ENCODE peak calls at places on chromosomes 16 and 17, in four cellular contexts. One of them, this sample, is unnamed. For H3K9me3, the result is how much of the 10 kb centered on the place peaks cover.

GRCh38 chr16:72198021-72198420 is 26.1 kb upstream of the PMFBP1 start:
- DNase-seq in A549: no peak
- DNase-seq in ascending aorta: no peak
- DNase-seq in adrenal gland: peak
- DNase-seq in this sample: no peak

GRCh38 chr16:85924675-85925074 is 25.7 kb downstream of the IRF8 start:
- DNase-seq in A549: no peak
- DNase-seq in ascending aorta: no peak
- DNase-seq in adrenal gland: no peak
- DNase-seq in this sample: no peak

GRCh38 chr16:81830845-81831600 is 51.9 kb downstream of the PLCG2 start:
- DNase-seq in A549: no peak
- DNase-seq in ascending aorta: no peak
- DNase-seq in adrenal gland: no peak
- DNase-seq in this sample: no peak

GRCh38 chr17:43579570-43580140 is 33.5 kb upstream of the ETV4 start:
- DNase-seq in A549: peak
- DNase-seq in ascending aorta: no peak
- DNase-seq in adrenal gland: no peak
- DNase-seq in this sample: no peak

GRCh38 chr17:65039349-65039988 is 17.1 kb downstream of the GNA13 start:
- DNase-seq in A549: no peak
- DNase-seq in ascending aorta: no peak
- DNase-seq in adrenal gland: no peak
- DNase-seq in this sample: peak

GRCh38 chr16:65908568-65908967 is 457.9 kb upstream of the CDH5 start:
- DNase-seq in A549: no peak
- DNase-seq in ascending aorta: no peak
- DNase-seq in adrenal gland: no peak
- DNase-seq in this sample: no peak

GRCh38 chr17:32774286-32775084 is 102.4 kb downstream of the MYO1D start:
- DNase-seq in A549: no peak
- DNase-seq in ascending aorta: no peak
- DNase-seq in adrenal gland: no peak
- DNase-seq in this sample: no peak

GRCh38 chr17:38563362-38564253 is 42.1 kb downstream of the SRCIN1 start:
- DNase-seq in A549: no peak
- DNase-seq in ascending aorta: no peak
- DNase-seq in adrenal gland: no peak
- DNase-seq in this sample: no peak

GRCh38 chr17:68613739-68614298 is 12.7 kb upstream of the FAM20A start:
- DNase-seq in A549: peak
- DNase-seq in ascending aorta: no peak
- DNase-seq in adrenal gland: peak
- DNase-seq in this sample: no peak

GRCh38 chr17:17072546-17072945 is 30.3 kb downstream of the MPRIP start:
- DNase-seq in A549: no peak
- DNase-seq in ascending aorta: no peak
- DNase-seq in adrenal gland: no peak
- DNase-seq in this sample: no peak

GRCh38 chr17:73508057-73508930 is 136.0 kb downstream of the SDK2 start:
- DNase-seq in A549: no peak
- DNase-seq in ascending aorta: no peak
- DNase-seq in adrenal gland: no peak
- DNase-seq in this sample: no peak

GRCh38 chr16:49415083-49415482 is 41.5 kb downstream of the C16orf78 start:
- DNase-seq in A549: no peak
- DNase-seq in ascending aorta: no peak
- DNase-seq in adrenal gland: no peak
- DNase-seq in this sample: no peak

GRCh38 chr17:16491703-16492612 is at the start of gene LRRC75A:
- DNase-seq in A549: no peak
- DNase-seq in ascending aorta: no peak
- DNase-seq in adrenal gland: peak
- DNase-seq in this sample: peak

GRCh38 chr17:52419256-52419655 is 260.7 kb upstream of the CA10 start:
- DNase-seq in A549: peak
- DNase-seq in ascending aorta: no peak
- DNase-seq in adrenal gland: peak
- DNase-seq in this sample: no peak

GRCh38 chr17:77371117-77371887 is 230.5 kb downstream of the SEC14L1 start:
- DNase-seq in A549: no peak
- DNase-seq in ascending aorta: no peak
- DNase-seq in adrenal gland: no peak
- DNase-seq in this sample: no peak

GRCh38 chr17:39098474-39099090 is 52.9 kb downstream of the PLXDC1 start:
- DNase-seq in A549: no peak
- DNase-seq in ascending aorta: no peak
- DNase-seq in adrenal gland: no peak
- DNase-seq in this sample: no peak

GRCh38 chr17:17467021-17467420 is 9.8 kb upstream of the MED9 start:
- DNase-seq in A549: no peak
- DNase-seq in ascending aorta: no peak
- DNase-seq in adrenal gland: no peak
- DNase-seq in this sample: no peak

GRCh38 chr16:49934557-49935260 is 78.8 kb upstream of the ZNF423 start:
- DNase-seq in A549: no peak
- DNase-seq in ascending aorta: no peak
- DNase-seq in adrenal gland: no peak
- DNase-seq in this sample: no peak

GRCh38 chr16:79415983-79416641 is 184.4 kb downstream of the MAF start:
- DNase-seq in A549: no peak
- DNase-seq in ascending aorta: no peak
- DNase-seq in adrenal gland: no peak
- DNase-seq in this sample: no peak

GRCh38 chr17:77687921-77688320 is 270.6 kb upstream of the TNRC6C start:
- DNase-seq in A549: no peak
- DNase-seq in ascending aorta: peak
- DNase-seq in adrenal gland: no peak
- DNase-seq in this sample: no peak

GRCh38 chr17:76402711-76403110 is 18.3 kb downstream of the SPHK1 start:
- DNase-seq in A549: no peak
- DNase-seq in ascending aorta: no peak
- DNase-seq in adrenal gland: no peak
- DNase-seq in this sample: no peak

GRCh38 chr16:48450367-48450766 is 65.2 kb upstream of the SIAH1 start:
- DNase-seq in A549: no peak
- DNase-seq in ascending aorta: no peak
- DNase-seq in adrenal gland: no peak
- DNase-seq in this sample: no peak

GRCh38 chr16:50263060-50263909 is 3.1 kb upstream of the ADCY7 start:
- DNase-seq in A549: no peak
- DNase-seq in ascending aorta: no peak
- DNase-seq in adrenal gland: no peak
- DNase-seq in this sample: no peak

GRCh38 chr16:20910781-20911321 is 10.3 kb downstream of the LYRM1 start:
- DNase-seq in A549: peak
- DNase-seq in ascending aorta: no peak
- DNase-seq in adrenal gland: no peak
- DNase-seq in this sample: no peak

GRCh38 chr16:8716592-8716991 is 42.2 kb downstream of the ABAT start:
- DNase-seq in A549: no peak
- DNase-seq in ascending aorta: no peak
- DNase-seq in adrenal gland: no peak
- DNase-seq in this sample: no peak

GRCh38 chr16:64615647-64616280 is 506.1 kb downstream of the CDH11 start:
- DNase-seq in A549: no peak
- DNase-seq in ascending aorta: no peak
- DNase-seq in adrenal gland: no peak
- DNase-seq in this sample: no peak

GRCh38 chr17:78343099-78343432 is 16.8 kb downstream of the SOCS3 start:
- DNase-seq in A549: no peak
- DNase-seq in ascending aorta: peak
- DNase-seq in adrenal gland: peak
- DNase-seq in this sample: no peak

GRCh38 chr17:28549274-28550132 is 2.9 kb downstream of the UNC119 start:
- DNase-seq in A549: no peak
- DNase-seq in ascending aorta: no peak
- DNase-seq in adrenal gland: no peak
- DNase-seq in this sample: peak

GRCh38 chr16:23694707-23695373 is 16.2 kb downstream of the PLK1 start:
- DNase-seq in A549: no peak
- DNase-seq in ascending aorta: no peak
- DNase-seq in adrenal gland: peak
- DNase-seq in this sample: no peak

GRCh38 chr16:89401205-89401604 is 89.2 kb downstream of the ANKRD11 start:
- DNase-seq in A549: no peak
- DNase-seq in ascending aorta: no peak
- DNase-seq in adrenal gland: no peak
- DNase-seq in this sample: no peak

GRCh38 chr16:70156207-70156978 is 17.2 kb upstream of the CLEC18C start:
- DNase-seq in A549: no peak
- DNase-seq in ascending aorta: no peak
- DNase-seq in adrenal gland: peak
- DNase-seq in this sample: no peak

GRCh38 chr17:27345141-27345904 is 51.4 kb downstream of the WSB1 start:
- DNase-seq in A549: no peak
- DNase-seq in ascending aorta: no peak
- DNase-seq in adrenal gland: peak
- DNase-seq in this sample: no peak
- H3K4me3 ChIP-seq in A549: no peak
- H3K4me3 ChIP-seq in ascending aorta: no peak
- H3K4me3 ChIP-seq in adrenal gland: no peak
- H3K4me3 ChIP-seq in this sample: no peak

GRCh38 chr17:70891301-70891700 is 722.0 kb downstream of the KCNJ2 start:
- DNase-seq in A549: no peak
- DNase-seq in ascending aorta: no peak
- DNase-seq in adrenal gland: no peak
- DNase-seq in this sample: no peak

GRCh38 chr17:70896843-70897242 is 727.5 kb downstream of the KCNJ2 start:
- DNase-seq in A549: no peak
- DNase-seq in ascending aorta: no peak
- DNase-seq in adrenal gland: no peak
- DNase-seq in this sample: no peak

GRCh38 chr17:70886648-70887047 is 717.3 kb downstream of the KCNJ2 start:
- DNase-seq in A549: no peak
- DNase-seq in ascending aorta: no peak
- DNase-seq in adrenal gland: no peak
- DNase-seq in this sample: no peak

GRCh38 chr17:70892527-70892926 is 723.2 kb downstream of the KCNJ2 start:
- DNase-seq in A549: no peak
- DNase-seq in ascending aorta: no peak
- DNase-seq in adrenal gland: no peak
- DNase-seq in this sample: no peak
- H3K9me3 ChIP-seq in A549: under half
- H3K9me3 ChIP-seq in ascending aorta: under half
- H3K9me3 ChIP-seq in adrenal gland: under half
- H3K9me3 ChIP-seq in this sample: under half

GRCh38 chr17:81033535-81034167 is 1.3 kb upstream of the BAIAP2 start:
- DNase-seq in A549: no peak
- DNase-seq in ascending aorta: no peak
- DNase-seq in adrenal gland: peak
- DNase-seq in this sample: no peak

GRCh38 chr17:81032641-81033422 is 2.1 kb upstream of the BAIAP2 start:
- DNase-seq in A549: no peak
- DNase-seq in ascending aorta: no peak
- DNase-seq in adrenal gland: no peak
- DNase-seq in this sample: no peak

GRCh38 chr17:81034779-81035388 is at the start of gene BAIAP2:
- DNase-seq in A549: peak
- DNase-seq in ascending aorta: peak
- DNase-seq in adrenal gland: peak
- DNase-seq in this sample: peak

GRCh38 chr17:81035389-81036127 is 607 bp downstream of the BAIAP2 start:
- DNase-seq in A549: no peak
- DNase-seq in ascending aorta: no peak
- DNase-seq in adrenal gland: no peak
- DNase-seq in this sample: no peak

GRCh38 chr17:81034168-81034777 is 678 bp upstream of the BAIAP2 start:
- DNase-seq in A549: no peak
- DNase-seq in ascending aorta: no peak
- DNase-seq in adrenal gland: no peak
- DNase-seq in this sample: no peak
- H3K4me3 ChIP-seq in A549: peak
- H3K4me3 ChIP-seq in ascending aorta: peak
- H3K4me3 ChIP-seq in adrenal gland: no peak
- H3K4me3 ChIP-seq in this sample: peak

GRCh38 chr17:83153681-83154310 is 74.4 kb downstream of the METRNL start:
- DNase-seq in A549: no peak
- DNase-seq in ascending aorta: no peak
- DNase-seq in adrenal gland: no peak
- DNase-seq in this sample: peak

GRCh38 chr17:83156408-83156807 is 77.0 kb downstream of the METRNL start:
- DNase-seq in A549: no peak
- DNase-seq in ascending aorta: no peak
- DNase-seq in adrenal gland: no peak
- DNase-seq in this sample: no peak

GRCh38 chr17:83152745-83153611 is 73.6 kb downstream of the METRNL start:
- DNase-seq in A549: no peak
- DNase-seq in ascending aorta: peak
- DNase-seq in adrenal gland: peak
- DNase-seq in this sample: no peak

GRCh38 chr17:83154311-83155127 is 75.1 kb downstream of the METRNL start:
- DNase-seq in A549: no peak
- DNase-seq in ascending aorta: no peak
- DNase-seq in adrenal gland: no peak
- DNase-seq in this sample: no peak

DNA sequence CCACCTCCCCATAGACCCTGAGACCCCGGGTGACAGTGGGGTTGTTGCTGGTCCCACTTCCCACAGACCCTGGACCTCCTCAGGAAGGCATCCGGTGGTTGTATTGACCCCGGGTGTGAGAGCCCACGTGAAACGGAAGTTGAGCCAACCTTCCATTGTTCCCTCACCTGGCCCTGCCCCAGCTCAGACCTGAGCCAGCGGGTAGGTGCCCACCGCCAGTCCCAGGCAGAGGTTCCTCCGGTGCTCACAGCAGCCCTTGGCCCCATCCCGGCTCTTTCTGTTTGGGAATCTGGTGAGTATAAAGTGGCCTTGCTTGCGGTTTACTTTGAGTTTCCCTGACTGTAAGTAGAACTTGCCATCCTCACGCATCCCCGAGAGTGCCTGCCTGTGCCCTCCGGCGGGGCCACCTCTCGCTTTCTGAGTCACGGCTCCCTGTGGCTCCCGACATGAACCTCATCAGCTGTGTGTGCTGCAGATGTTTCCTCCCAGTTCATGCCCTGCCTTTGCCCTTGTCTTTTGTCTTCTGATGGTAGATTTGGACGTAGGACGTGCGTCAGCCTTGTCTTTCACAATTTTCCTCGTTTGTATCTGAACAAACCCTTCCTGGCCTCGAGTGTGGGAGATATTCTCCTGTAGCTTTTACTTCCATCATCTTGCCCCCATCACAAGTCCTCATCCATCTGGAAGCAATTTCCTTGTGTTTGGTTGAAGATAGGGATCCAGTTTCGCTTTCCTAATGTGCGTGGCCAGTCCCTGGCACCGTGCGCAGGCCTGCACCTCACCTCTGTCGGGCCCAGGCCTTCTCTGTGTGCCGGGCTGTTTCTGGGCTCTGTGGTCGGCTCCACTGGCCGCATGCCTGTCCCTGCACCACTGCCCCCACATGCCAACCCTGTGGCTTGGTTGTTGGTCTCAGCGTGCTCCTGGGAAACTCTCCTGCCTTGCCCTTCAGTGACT is 76.0 kb downstream of the METRNL start:
- DNase-seq in A549: no peak
- DNase-seq in ascending aorta: peak
- DNase-seq in adrenal gland: peak
- DNase-seq in this sample: no peak
- H3K9me3 ChIP-seq in A549: under half
- H3K9me3 ChIP-seq in ascending aorta: under half
- H3K9me3 ChIP-seq in adrenal gland: under half
- H3K9me3 ChIP-seq in this sample: under half

GRCh38 chr17:9878791-9879525 is 26.1 kb downstream of the RCVRN start:
- DNase-seq in A549: no peak
- DNase-seq in ascending aorta: no peak
- DNase-seq in adrenal gland: no peak
- DNase-seq in this sample: no peak
- H3K4me3 ChIP-seq in A549: no peak
- H3K4me3 ChIP-seq in ascending aorta: no peak
- H3K4me3 ChIP-seq in adrenal gland: no peak
- H3K4me3 ChIP-seq in this sample: no peak

This sample was measured in CD8-positive, alpha-beta T cell.